ENCODE peak calls at places on chromosomes 3 and 15, in six cellular contexts. V, T, Y, J, L and K are unnamed samples.

GRCh38 chr15:70451861-70452653 is 311.3 kb downstream of the UACA start:
- DNase-seq in T (no peak), J (no peak), L (peak), Y (no peak), V (no peak), K (no peak)

GRCh38 chr3:23490459-23490858 is 287.3 kb downstream of the UBE2E2 start:
- DNase-seq in T (no peak), J (peak), Y (peak), V (peak), L (no peak), K (peak)

GRCh38 chr3:141830508-141830907 is 45.9 kb upstream of the ATP1B3 start:
- DNase-seq in J (no peak), T (no peak), L (no peak), V (peak), Y (no peak), K (no peak)

GRCh38 chr3:135456182-135456790 is 509.2 kb upstream of the PPP2R3A start:
- DNase-seq in J (no peak), T (no peak), L (peak), Y (no peak), V (no peak), K (peak)

GRCh38 chr15:28125673-28126651 is 26.8 kb upstream of the OCA2 start:
- DNase-seq in Y (peak), V (peak), J (peak), L (no peak), T (no peak), K (peak)

GRCh38 chr3:160006282-160007163 is 17.9 kb downstream of the IL12A start:
- DNase-seq in V (peak), J (peak), L (peak), Y (peak), T (no peak), K (peak)

GRCh38 chr3:187063286-187064081 is 75.8 kb downstream of the RPL39L start:
- DNase-seq in T (no peak), J (no peak), Y (peak), L (no peak), V (peak), K (no peak)

GRCh38 chr3:179037361-179037760 is 34.2 kb downstream of the ZMAT3 start:
- DNase-seq in L (no peak), T (peak), V (peak), Y (peak), J (peak), K (peak)

GRCh38 chr3:114903213-114903612 is 243.9 kb downstream of the ZBTB20 start:
- DNase-seq in J (no peak), L (no peak), Y (no peak), V (no peak), T (no peak), K (no peak)

GRCh38 chr3:135929670-135930069 is 35.9 kb upstream of the PPP2R3A start:
- DNase-seq in L (no peak), J (no peak), Y (peak), T (no peak), V (peak), K (peak)

GRCh38 chr15:51380999-51381806 is 39.7 kb downstream of the GLDN start:
- DNase-seq in V (peak), J (peak), Y (peak), T (no peak), L (peak), K (peak)

GRCh38 chr15:68316061-68316804 is 38.7 kb downstream of the FEM1B start:
- DNase-seq in T (no peak), J (no peak), L (peak), Y (no peak), V (peak), K (no peak)

GRCh38 chr15:92068121-92068520 is 214.6 kb downstream of the SLCO3A1 start:
- DNase-seq in L (no peak), Y (no peak), J (no peak), V (no peak), T (no peak), K (peak)

GRCh38 chr3:2511356-2511755 is 412.7 kb downstream of the CNTN4 start:
- DNase-seq in V (no peak), J (no peak), Y (no peak), L (no peak), T (no peak), K (no peak)